ENCODE peak calls at places on chromosomes 5 and 9, in nine cellular contexts. One of them, this sample, is unnamed.

GRCh38 chr5:15752886-15753285 is 252.9 kb downstream of the FBXL7 start:
- DNase-seq in spleen: no peak
- DNase-seq in vagina: no peak
- DNase-seq in HCT116: no peak
- DNase-seq in H54: no peak
- DNase-seq in erythroblast: no peak
- DNase-seq in transverse colon: no peak
- DNase-seq in right lobe of liver: no peak
- DNase-seq in heart left ventricle: peak; percentile 74
- DNase-seq in this sample: no peak

GRCh38 chr5:72388652-72389051 is 68.5 kb downstream of the PTCD2 start:
- DNase-seq in spleen: no peak
- DNase-seq in vagina: no peak
- DNase-seq in HCT116: no peak
- DNase-seq in H54: no peak
- DNase-seq in erythroblast: no peak
- DNase-seq in transverse colon: no peak
- DNase-seq in right lobe of liver: no peak
- DNase-seq in heart left ventricle: peak; percentile 35
- DNase-seq in this sample: no peak

GRCh38 chr9:126605792-126606482 is 7.8 kb upstream of the LMX1B start:
- DNase-seq in spleen: no peak
- DNase-seq in vagina: no peak
- DNase-seq in HCT116: no peak
- DNase-seq in H54: no peak
- DNase-seq in erythroblast: no peak
- DNase-seq in transverse colon: no peak
- DNase-seq in right lobe of liver: no peak
- DNase-seq in heart left ventricle: no peak
- DNase-seq in this sample: no peak

GRCh38 chr9:128788445-128788844 is 1.4 kb downstream of the TBC1D13 start:
- DNase-seq in spleen: no peak
- DNase-seq in vagina: no peak
- DNase-seq in HCT116: no peak
- DNase-seq in H54: no peak
- DNase-seq in erythroblast: no peak
- DNase-seq in transverse colon: no peak
- DNase-seq in right lobe of liver: no peak
- DNase-seq in heart left ventricle: no peak
- DNase-seq in this sample: no peak

GRCh38 chr9:131982683-131983239 is 96.9 kb downstream of the MED27 start:
- DNase-seq in spleen: no peak
- DNase-seq in vagina: no peak
- DNase-seq in HCT116: no peak
- DNase-seq in H54: no peak
- DNase-seq in erythroblast: no peak
- DNase-seq in transverse colon: no peak
- DNase-seq in right lobe of liver: no peak
- DNase-seq in heart left ventricle: no peak
- DNase-seq in this sample: no peak

GRCh38 chr9:551986-552930 is 289.2 kb upstream of the DMRT1 start:
- DNase-seq in spleen: no peak
- DNase-seq in vagina: no peak
- DNase-seq in HCT116: no peak
- DNase-seq in H54: no peak
- DNase-seq in erythroblast: no peak
- DNase-seq in transverse colon: no peak
- DNase-seq in right lobe of liver: no peak
- DNase-seq in heart left ventricle: no peak
- DNase-seq in this sample: no peak

GRCh38 chr5:104702212-104702611 is 1139.6 kb upstream of the NUDT12 start:
- DNase-seq in spleen: no peak
- DNase-seq in vagina: no peak
- DNase-seq in HCT116: no peak
- DNase-seq in H54: no peak
- DNase-seq in erythroblast: no peak
- DNase-seq in transverse colon: no peak
- DNase-seq in right lobe of liver: no peak
- DNase-seq in heart left ventricle: no peak
- DNase-seq in this sample: no peak

GRCh38 chr9:133234577-133235322 is 25.7 kb upstream of the OBP2B start:
- DNase-seq in spleen: peak; percentile 59
- DNase-seq in vagina: peak; percentile 85
- DNase-seq in HCT116: no peak
- DNase-seq in H54: no peak
- DNase-seq in erythroblast: no peak
- DNase-seq in transverse colon: no peak
- DNase-seq in right lobe of liver: no peak
- DNase-seq in heart left ventricle: no peak
- DNase-seq in this sample: no peak

GRCh38 chr5:177453852-177454396 is 7.3 kb downstream of the PRR7 start:
- DNase-seq in spleen: no peak
- DNase-seq in vagina: no peak
- DNase-seq in HCT116: no peak
- DNase-seq in H54: no peak
- DNase-seq in erythroblast: no peak
- DNase-seq in transverse colon: peak; percentile 38
- DNase-seq in right lobe of liver: peak; percentile 50
- DNase-seq in heart left ventricle: peak; percentile 64
- DNase-seq in this sample: peak; percentile 48

GRCh38 chr5:177455661-177456590 is 9.3 kb downstream of the PRR7 start:
- DNase-seq in spleen: peak; percentile 98
- DNase-seq in vagina: no peak
- DNase-seq in HCT116: peak; percentile 84
- DNase-seq in H54: peak; percentile 97
- DNase-seq in erythroblast: peak; percentile 90
- DNase-seq in transverse colon: peak; percentile 97
- DNase-seq in right lobe of liver: peak; percentile 93
- DNase-seq in heart left ventricle: peak; percentile 94
- DNase-seq in this sample: peak; percentile 96

GRCh38 chr5:177452688-177453638 is 6.3 kb downstream of the PRR7 start:
- DNase-seq in spleen: peak; percentile 79
- DNase-seq in vagina: no peak
- DNase-seq in HCT116: no peak
- DNase-seq in H54: peak; percentile 75
- DNase-seq in erythroblast: no peak
- DNase-seq in transverse colon: no peak
- DNase-seq in right lobe of liver: no peak
- DNase-seq in heart left ventricle: no peak
- DNase-seq in this sample: no peak

GRCh38 chr5:177455036-177455660 is 8.5 kb downstream of the PRR7 start:
- DNase-seq in spleen: peak; percentile 98
- DNase-seq in vagina: no peak
- DNase-seq in HCT116: peak; percentile 76
- DNase-seq in H54: no peak
- DNase-seq in erythroblast: peak; percentile 83
- DNase-seq in transverse colon: peak; percentile 93
- DNase-seq in right lobe of liver: peak; percentile 91
- DNase-seq in heart left ventricle: peak; percentile 82
- DNase-seq in this sample: peak; percentile 86

DNA sequence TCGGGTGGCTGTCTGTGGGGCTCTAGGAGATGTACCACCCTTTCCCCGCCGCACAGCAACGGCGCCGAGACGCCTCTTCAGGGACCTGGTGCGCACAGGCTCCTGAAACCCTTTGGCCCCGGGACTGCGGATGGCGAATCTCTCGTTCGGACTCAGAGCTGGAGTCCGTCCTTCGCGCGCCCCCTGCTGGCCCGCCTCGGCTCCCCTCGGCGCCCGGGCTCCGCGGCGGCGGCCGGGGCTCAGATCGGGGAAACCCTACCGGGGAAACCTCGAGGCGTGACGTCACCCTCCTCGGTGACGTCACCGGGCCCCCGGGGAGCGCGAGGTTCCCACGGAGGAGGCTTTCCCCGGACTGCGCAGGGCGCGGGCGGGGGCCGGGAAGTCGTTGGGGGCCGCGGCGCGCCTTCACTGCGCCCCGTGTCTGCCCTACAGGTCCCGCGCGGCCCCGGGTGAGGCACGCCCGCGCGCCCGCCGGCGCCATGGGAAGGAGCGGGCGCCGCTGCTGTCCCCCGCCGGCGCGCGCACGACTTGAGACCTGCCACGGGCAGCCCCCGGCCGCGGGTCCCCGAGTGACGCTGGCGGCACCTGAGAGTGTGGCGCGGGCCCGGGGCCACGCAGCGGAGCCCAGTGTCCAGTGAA is 7.9 kb downstream of the PRR7 start:
- DNase-seq in spleen: peak; percentile 99
- DNase-seq in vagina: no peak
- DNase-seq in HCT116: peak; percentile 62
- DNase-seq in H54: peak; percentile 87
- DNase-seq in erythroblast: peak; percentile 90
- DNase-seq in transverse colon: peak; percentile 96
- DNase-seq in right lobe of liver: peak; percentile 94
- DNase-seq in heart left ventricle: peak; percentile 93
- DNase-seq in this sample: peak; percentile 92
- TF ChIP-seq POLR2A in spleen: no peak
- TF ChIP-seq POLR2A in vagina: no peak
- TF ChIP-seq POLR2A in HCT116: no peak
- TF ChIP-seq POLR2A in H54: no peak
- TF ChIP-seq POLR2A in erythroblast: no peak
- TF ChIP-seq POLR2A in transverse colon: no peak
- TF ChIP-seq POLR2A in right lobe of liver: no peak
- TF ChIP-seq POLR2A in heart left ventricle: no peak
- TF ChIP-seq POLR2A in this sample: no peak

GRCh38 chr5:3201121-3201520 is 394.5 kb upstream of the IRX1 start:
- DNase-seq in spleen: no peak
- DNase-seq in vagina: no peak
- DNase-seq in HCT116: no peak
- DNase-seq in H54: no peak
- DNase-seq in erythroblast: no peak
- DNase-seq in transverse colon: no peak
- DNase-seq in right lobe of liver: no peak
- DNase-seq in heart left ventricle: no peak
- DNase-seq in this sample: no peak

GRCh38 chr5:3199941-3200340 is 395.7 kb upstream of the IRX1 start:
- DNase-seq in spleen: no peak
- DNase-seq in vagina: no peak
- DNase-seq in HCT116: no peak
- DNase-seq in H54: no peak
- DNase-seq in erythroblast: no peak
- DNase-seq in transverse colon: no peak
- DNase-seq in right lobe of liver: no peak
- DNase-seq in heart left ventricle: no peak
- DNase-seq in this sample: no peak

GRCh38 chr5:3202570-3202969 is 393.1 kb upstream of the IRX1 start:
- DNase-seq in spleen: no peak
- DNase-seq in vagina: no peak
- DNase-seq in HCT116: no peak
- DNase-seq in H54: no peak
- DNase-seq in erythroblast: no peak
- DNase-seq in transverse colon: no peak
- DNase-seq in right lobe of liver: no peak
- DNase-seq in heart left ventricle: no peak
- DNase-seq in this sample: no peak

GRCh38 chr5:3200356-3200755 is 395.3 kb upstream of the IRX1 start:
- DNase-seq in spleen: no peak
- DNase-seq in vagina: no peak
- DNase-seq in HCT116: no peak
- DNase-seq in H54: no peak
- DNase-seq in erythroblast: no peak
- DNase-seq in transverse colon: no peak
- DNase-seq in right lobe of liver: no peak
- DNase-seq in heart left ventricle: no peak
- DNase-seq in this sample: no peak

DNA sequence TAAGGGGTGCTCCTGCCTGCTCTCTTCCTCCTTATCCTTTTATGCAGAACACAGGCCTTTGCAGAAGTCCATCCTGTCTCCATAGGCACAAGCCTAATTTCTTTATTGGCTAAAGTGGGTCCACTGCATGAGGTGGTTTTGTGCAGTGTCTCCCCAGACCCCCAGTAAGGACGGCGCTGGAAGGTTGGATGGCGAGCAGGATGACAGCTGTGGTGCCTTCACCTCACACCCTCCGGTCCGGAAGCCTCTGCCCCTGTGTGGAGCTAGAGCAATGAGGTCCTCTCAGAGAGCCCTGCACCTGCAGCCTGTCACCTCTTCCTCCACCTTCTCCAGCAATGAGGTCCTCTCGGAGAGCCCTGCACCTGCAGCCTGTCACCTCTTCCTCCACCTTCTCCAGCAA is 393.7 kb upstream of the IRX1 start:
- DNase-seq in spleen: no peak
- DNase-seq in vagina: no peak
- DNase-seq in HCT116: no peak
- DNase-seq in H54: no peak
- DNase-seq in erythroblast: no peak
- DNase-seq in transverse colon: no peak
- DNase-seq in right lobe of liver: no peak
- DNase-seq in heart left ventricle: no peak
- DNase-seq in this sample: no peak
- TF ChIP-seq POLR2A in spleen: no peak
- TF ChIP-seq POLR2A in vagina: no peak
- TF ChIP-seq POLR2A in HCT116: no peak
- TF ChIP-seq POLR2A in H54: no peak
- TF ChIP-seq POLR2A in erythroblast: no peak
- TF ChIP-seq POLR2A in transverse colon: no peak
- TF ChIP-seq POLR2A in right lobe of liver: no peak
- TF ChIP-seq POLR2A in heart left ventricle: no peak
- TF ChIP-seq POLR2A in this sample: no peak

GRCh38 chr9:134641989-134642384 is 384 bp downstream of the COL5A1 start:
- DNase-seq in spleen: no peak
- DNase-seq in vagina: no peak
- DNase-seq in HCT116: no peak
- DNase-seq in H54: no peak
- DNase-seq in erythroblast: no peak
- DNase-seq in transverse colon: no peak
- DNase-seq in right lobe of liver: no peak
- DNase-seq in heart left ventricle: no peak
- DNase-seq in this sample: no peak

GRCh38 chr9:134641173-134641985 is at the start of gene COL5A1:
- DNase-seq in spleen: peak; percentile 85
- DNase-seq in vagina: no peak
- DNase-seq in HCT116: no peak
- DNase-seq in H54: peak; percentile 97
- DNase-seq in erythroblast: no peak
- DNase-seq in transverse colon: peak; percentile 80
- DNase-seq in right lobe of liver: peak; percentile 82
- DNase-seq in heart left ventricle: peak; percentile 93
- DNase-seq in this sample: peak; percentile 85

GRCh38 chr9:134643306-134643705 is 1.7 kb downstream of the COL5A1 start:
- DNase-seq in spleen: no peak
- DNase-seq in vagina: no peak
- DNase-seq in HCT116: no peak
- DNase-seq in H54: no peak
- DNase-seq in erythroblast: no peak
- DNase-seq in transverse colon: no peak
- DNase-seq in right lobe of liver: no peak
- DNase-seq in heart left ventricle: no peak
- DNase-seq in this sample: no peak

GRCh38 chr9:134640491-134641172 is 971 bp upstream of the COL5A1 start:
- DNase-seq in spleen: no peak
- DNase-seq in vagina: no peak
- DNase-seq in HCT116: no peak
- DNase-seq in H54: no peak
- DNase-seq in erythroblast: no peak
- DNase-seq in transverse colon: no peak
- DNase-seq in right lobe of liver: no peak
- DNase-seq in heart left ventricle: no peak
- DNase-seq in this sample: no peak

DNA sequence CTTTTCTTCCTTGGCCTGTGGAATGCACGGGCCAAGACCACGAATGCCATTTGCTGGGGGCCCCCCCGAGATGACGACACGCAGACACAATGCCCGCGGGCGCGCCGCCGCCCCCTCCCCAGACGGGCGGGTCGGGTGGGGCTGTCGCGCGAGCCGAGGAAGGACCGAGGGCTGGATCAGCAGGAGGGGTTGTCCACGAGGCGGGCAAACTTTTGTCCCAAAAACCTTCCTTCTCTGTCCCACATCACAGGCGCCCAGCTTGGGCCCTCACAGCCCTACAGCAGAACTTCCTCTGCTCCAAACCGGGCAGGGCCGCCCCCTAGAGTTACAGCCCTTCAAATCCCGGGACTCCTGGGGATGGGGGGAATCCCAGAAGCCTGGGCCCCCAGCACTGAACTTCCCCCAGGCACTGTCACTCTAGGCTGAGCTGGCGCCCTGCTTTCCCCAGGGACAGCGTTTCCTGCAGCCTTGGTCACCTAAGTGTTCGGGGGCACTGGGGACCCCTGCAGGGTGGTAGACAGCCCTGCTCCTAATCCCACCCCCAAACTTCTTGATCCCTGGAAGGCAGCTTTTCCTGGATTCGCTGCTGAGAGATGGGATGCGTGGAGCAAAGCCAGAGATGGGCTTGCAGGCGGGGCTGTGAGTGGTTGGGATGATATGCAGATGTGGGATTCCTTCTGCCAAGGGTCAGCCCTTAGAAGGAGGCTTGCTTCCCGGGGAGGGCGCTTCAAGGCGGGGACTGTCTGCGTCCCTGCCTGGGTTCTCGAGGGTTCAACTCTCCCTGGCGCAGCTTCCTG is 980 bp downstream of the COL5A1 start:
- DNase-seq in spleen: no peak
- DNase-seq in vagina: no peak
- DNase-seq in HCT116: no peak
- DNase-seq in H54: peak; percentile 77
- DNase-seq in erythroblast: no peak
- DNase-seq in transverse colon: peak; percentile 58
- DNase-seq in right lobe of liver: no peak
- DNase-seq in heart left ventricle: peak; percentile 81
- DNase-seq in this sample: peak; percentile 17
- TF ChIP-seq POLR2A in spleen: no peak
- TF ChIP-seq POLR2A in vagina: no peak
- TF ChIP-seq POLR2A in HCT116: no peak
- TF ChIP-seq POLR2A in H54: no peak
- TF ChIP-seq POLR2A in erythroblast: no peak
- TF ChIP-seq POLR2A in transverse colon: peak; percentile 23
- TF ChIP-seq POLR2A in right lobe of liver: no peak
- TF ChIP-seq POLR2A in heart left ventricle: no peak
- TF ChIP-seq POLR2A in this sample: no peak

GRCh38 chr5:42894057-42894456 is 82.4 kb upstream of the SELENOP start:
- DNase-seq in spleen: no peak
- DNase-seq in vagina: no peak
- DNase-seq in HCT116: no peak
- DNase-seq in H54: no peak
- DNase-seq in erythroblast: no peak
- DNase-seq in transverse colon: no peak
- DNase-seq in right lobe of liver: no peak
- DNase-seq in heart left ventricle: peak; percentile 31
- DNase-seq in this sample: no peak
- TF ChIP-seq POLR2A in spleen: no peak
- TF ChIP-seq POLR2A in vagina: no peak
- TF ChIP-seq POLR2A in HCT116: no peak
- TF ChIP-seq POLR2A in H54: no peak
- TF ChIP-seq POLR2A in erythroblast: no peak
- TF ChIP-seq POLR2A in transverse colon: no peak
- TF ChIP-seq POLR2A in right lobe of liver: no peak
- TF ChIP-seq POLR2A in heart left ventricle: no peak
- TF ChIP-seq POLR2A in this sample: no peak